ENCODE peak calls at places on chromosome 15, in ten cellular contexts. E is Peyer's patch, G is IMR-90, H is heart left ventricle, Y is body of pancreas, P is left ventricle myocardium inferior, F is sigmoid colon, U is adrenal gland, D is psoas muscle, T is neural progenitor cell. W is an unnamed sample.

GRCh38 chr15:45084163-45084562 is 29.8 kb downstream of the DUOX2 start:
- DNase-seq in E (no peak), G (no peak), H (no peak), Y (no peak), P (no peak), F (no peak), U (no peak), D (no peak), T (no peak), W (no peak)

GRCh38 chr15:75823860-75824613 is 19.2 kb upstream of the UBE2Q2 start:
- DNase-seq in E (no peak), G (no peak), H (no peak), Y (peak; percentile 23), P (no peak), F (no peak), U (no peak), D (no peak), T (peak; percentile 82), W (peak; percentile 46)

GRCh38 chr15:37086521-37086920 is 13.8 kb downstream of the MEIS2 start:
- DNase-seq in E (no peak), G (peak; percentile 7), H (no peak), Y (no peak), P (no peak), F (no peak), U (no peak), D (no peak), T (no peak), W (no peak)

GRCh38 chr15:98994892-98995291 is 12.7 kb downstream of the PGPEP1L start:
- DNase-seq in E (no peak), G (no peak), H (no peak), Y (no peak), P (no peak), F (no peak), U (no peak), D (no peak), T (no peak), W (no peak)

GRCh38 chr15:64134322-64134829 is 17.2 kb upstream of the SNX22 start:
- DNase-seq in E (no peak), G (peak; percentile 44), H (no peak), Y (peak; percentile 70), P (peak; percentile 68), F (peak; percentile 82), U (peak; percentile 82), D (no peak), T (no peak), W (peak; percentile 73)

GRCh38 chr15:48046813-48047483 is 73.8 kb upstream of the SLC24A5 start:
- DNase-seq in E (no peak), G (no peak), H (no peak), Y (no peak), P (no peak), F (no peak), U (no peak), D (no peak), T (peak; percentile 60), W (no peak)

GRCh38 chr15:93146196-93146595 is 57.2 kb upstream of the RGMA start:
- DNase-seq in E (no peak), G (no peak), H (no peak), Y (no peak), P (no peak), F (no peak), U (no peak), D (no peak), T (no peak), W (no peak)

GRCh38 chr15:44308874-44309273 is 20.4 kb downstream of the GOLM2 start:
- DNase-seq in E (no peak), G (no peak), H (no peak), Y (no peak), P (no peak), F (no peak), U (no peak), D (no peak), T (no peak), W (no peak)

GRCh38 chr15:95171551-95171950 is 940.2 kb downstream of the MCTP2 start:
- DNase-seq in E (no peak), G (no peak), H (no peak), Y (no peak), P (no peak), F (no peak), U (no peak), D (no peak), T (no peak), W (no peak)

GRCh38 chr15:64775551-64776401 is at the start of gene RBPMS2:
- DNase-seq in E (no peak), G (peak; percentile 2), H (peak; percentile 57), Y (peak; percentile 25), P (peak; percentile 49), F (peak; percentile 74), U (peak; percentile 31), D (peak; percentile 56), T (peak; percentile 73), W (no peak)

GRCh38 chr15:100430381-100430780 is 88.6 kb upstream of the ADAMTS17 start:
- DNase-seq in E (no peak), G (no peak), H (no peak), Y (no peak), P (no peak), F (no peak), U (no peak), D (no peak), T (no peak), W (no peak)

GRCh38 chr15:100437261-100437660 is 91.5 kb downstream of the CERS3 start:
- DNase-seq in E (no peak), G (no peak), H (no peak), Y (no peak), P (no peak), F (no peak), U (no peak), D (no peak), T (no peak), W (no peak)

GRCh38 chr15:100434038-100434437 is 92.3 kb upstream of the ADAMTS17 start:
- DNase-seq in E (no peak), G (no peak), H (no peak), Y (no peak), P (no peak), F (no peak), U (no peak), D (peak; percentile 58), T (no peak), W (no peak)

GRCh38 chr15:100429116-100429728 is 87.4 kb upstream of the ADAMTS17 start:
- DNase-seq in E (no peak), G (no peak), H (no peak), Y (peak; percentile 41), P (peak; percentile 17), F (no peak), U (peak; percentile 16), D (peak; percentile 86), T (no peak), W (peak; percentile 14)

DNA sequence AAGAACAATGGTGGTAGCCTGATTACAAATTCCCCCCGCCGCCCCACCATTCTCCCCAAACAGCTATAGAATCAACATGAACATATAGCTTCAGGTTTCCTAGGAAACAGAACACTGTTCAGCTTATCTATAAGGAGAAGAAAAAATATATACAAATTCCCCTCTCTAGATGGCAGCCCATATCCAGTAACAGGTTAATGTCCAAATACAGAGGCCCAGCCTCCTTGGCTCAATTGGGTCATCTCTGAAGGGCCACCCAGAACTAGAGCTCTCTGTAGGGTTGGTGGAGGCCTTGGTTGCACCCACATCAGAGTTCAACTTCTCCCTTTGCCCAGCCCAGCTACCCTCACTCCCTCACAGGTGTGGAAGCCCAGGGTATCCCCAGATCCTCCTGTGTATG is 91.5 kb upstream of the ADAMTS17 start:
- DNase-seq in E (no peak), G (no peak), H (no peak), Y (no peak), P (no peak), F (no peak), U (no peak), D (no peak), T (no peak), W (no peak)
- TF ChIP-seq CTCF in E (no peak), G (no peak), H (no peak), Y (no peak), P (no peak), F (no peak), U (no peak), D (no peak), T (no peak), W (no peak)

GRCh38 chr15:67824900-67825879 is at the start of gene SKOR1:
- DNase-seq in E (no peak), G (peak; percentile 37), H (no peak), Y (no peak), P (no peak), F (peak; percentile 57), U (peak; percentile 22), D (peak; percentile 46), T (peak; percentile 85), W (peak; percentile 49)
- H3K4me3 ChIP-seq in E (no peak within 1 kb of the TSS), G (no peak within 1 kb of the TSS), H (peak within 1 kb of the TSS; percentile 24), Y (no peak within 1 kb of the TSS), P (peak within 1 kb of the TSS; percentile 47), F (no peak within 1 kb of the TSS), U (no peak within 1 kb of the TSS), D (peak within 1 kb of the TSS; percentile 32), T (peak within 1 kb of the TSS; percentile 19), W (peak within 1 kb of the TSS; percentile 30)

DNA sequence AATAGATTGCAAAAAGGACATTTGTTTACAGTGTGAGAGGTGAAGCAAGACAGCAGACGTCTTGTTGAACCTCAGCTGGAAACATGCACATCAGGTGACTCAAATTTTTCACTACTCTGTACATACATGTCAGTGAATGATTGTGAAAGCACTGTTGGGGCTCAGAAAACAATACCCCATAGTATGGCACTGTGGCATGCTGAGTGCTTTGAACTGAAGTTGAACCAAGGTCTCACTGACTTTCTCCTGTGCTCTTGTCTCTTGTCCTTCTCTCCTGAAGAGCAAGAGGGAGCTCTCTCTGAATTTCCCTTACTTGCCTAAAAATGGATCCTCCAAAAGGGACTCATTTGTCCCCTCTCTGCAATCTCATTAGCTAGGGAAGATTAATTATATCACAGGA is 24.5 kb upstream of the NEDD4 start:
- DNase-seq in E (no peak), G (no peak), H (no peak), Y (no peak), P (no peak), F (no peak), U (no peak), D (no peak), T (no peak), W (no peak)
- TF ChIP-seq CTCF in E (no peak), G (peak; percentile 2), H (no peak), Y (peak; percentile 6), P (no peak), F (no peak), U (no peak), D (no peak), T (peak; percentile 8), W (no peak)

GRCh38 chr15:41561104-41561776 is 2.2 kb downstream of the TYRO3 start:
- DNase-seq in E (no peak), G (no peak), H (no peak), Y (no peak), P (no peak), F (no peak), U (no peak), D (peak; percentile 40), T (peak; percentile 16), W (no peak)

GRCh38 chr15:41562784-41563198 is 3.8 kb downstream of the TYRO3 start:
- DNase-seq in E (no peak), G (peak; percentile 37), H (no peak), Y (no peak), P (no peak), F (no peak), U (no peak), D (no peak), T (peak; percentile 48), W (no peak)

GRCh38 chr15:41559489-41560177 is 621 bp downstream of the TYRO3 start:
- DNase-seq in E (no peak), G (no peak), H (no peak), Y (peak; percentile 41), P (no peak), F (no peak), U (peak; percentile 44), D (peak; percentile 57), T (peak; percentile 68), W (no peak)

GRCh38 chr15:41562258-41562657 is 3.2 kb downstream of the TYRO3 start:
- DNase-seq in E (no peak), G (no peak), H (no peak), Y (no peak), P (no peak), F (no peak), U (no peak), D (no peak), T (peak; percentile 22), W (peak; percentile 34)

GRCh38 chr15:41561777-41562145 is 2.7 kb downstream of the TYRO3 start:
- DNase-seq in E (no peak), G (peak; percentile 73), H (peak; percentile 55), Y (no peak), P (peak; percentile 62), F (peak; percentile 91), U (peak; percentile 36), D (peak; percentile 87), T (peak; percentile 90), W (peak; percentile 85)
- H3K4me3 ChIP-seq in E (no peak overlapping the region), G (no peak overlapping the region), H (no peak overlapping the region), Y (no peak overlapping the region), P (no peak overlapping the region), F (no peak overlapping the region), U (no peak overlapping the region), D (no peak overlapping the region), T (peak overlapping the region; percentile 31), W (no peak overlapping the region)

W was measured in cardiac fibroblast.